ENCODE peak calls at places on chromosomes 7 and 10, in four cellular contexts. W, V, J and U are unnamed samples.

GRCh38 chr10:113298616-113299015 is 254.2 kb upstream of the HABP2 start:
- DNase-seq in J (no peak), W (no peak), V (no peak), U (no peak)

GRCh38 chr10:58070964-58071363 is 196.7 kb downstream of the IPMK start:
- DNase-seq in W (no peak), J (no peak), V (no peak), U (no peak)

GRCh38 chr10:7311256-7312178 is 99.3 kb downstream of the SFMBT2 start:
- DNase-seq in W (no peak), V (no peak), J (no peak), U (no peak)

GRCh38 chr7:142908921-142909870 is 23.7 kb upstream of the TRPV6 start:
- DNase-seq in W (no peak), V (no peak), J (no peak), U (no peak)

GRCh38 chr10:128993911-128994538 is 473.0 kb upstream of the MGMT start:
- DNase-seq in V (no peak), W (no peak), J (no peak), U (no peak)

GRCh38 chr10:99685232-99686041 is 26.1 kb downstream of the ENTPD7 start:
- DNase-seq in V (no peak), J (no peak), W (no peak), U (no peak)

GRCh38 chr7:107768263-107768662 is 24.3 kb downstream of the CBLL1 start:
- DNase-seq in V (no peak), W (no peak), J (no peak), U (no peak)

GRCh38 chr7:83468251-83468739 is 180.6 kb downstream of the SEMA3E start:
- DNase-seq in J (peak; percentile 78), V (peak; percentile 94), W (no peak), U (no peak)

GRCh38 chr7:66400400-66400799 is 195.3 kb downstream of the TPST1 start:
- DNase-seq in W (no peak), V (no peak), J (no peak), U (no peak)

GRCh38 chr10:100579261-100579660 is 43.5 kb downstream of the HIF1AN start:
- DNase-seq in W (no peak), J (no peak), V (no peak), U (no peak)

GRCh38 chr10:117477961-117478670 is 64.4 kb upstream of the EMX2 start:
- DNase-seq in V (no peak), J (no peak), W (no peak), U (no peak)

GRCh38 chr7:105682331-105683070 is 101.2 kb upstream of the EFCAB10 start:
- DNase-seq in V (no peak), W (no peak), J (no peak), U (no peak)

GRCh38 chr10:12401466-12401865 is 52.1 kb downstream of the CAMK1D start:
- DNase-seq in V (no peak), J (no peak), W (no peak), U (no peak)

GRCh38 chr7:17095001-17095574 is 203.4 kb upstream of the AHR start:
- DNase-seq in V (no peak), W (no peak), J (no peak), U (no peak)

GRCh38 chr10:27464993-27465392 is 39.1 kb upstream of the RAB18 start:
- DNase-seq in V (no peak), W (no peak), J (no peak), U (no peak)

GRCh38 chr7:159310457-159311171 is 165.9 kb upstream of the VIPR2 start:
- DNase-seq in J (no peak), W (no peak), V (no peak), U (no peak)

GRCh38 chr10:1712944-1713671 is 24.2 kb downstream of the ADARB2 start:
- DNase-seq in J (no peak), W (no peak), V (no peak), U (no peak)

GRCh38 chr10:101133489-101134298 is 2.6 kb downstream of the TLX1 start:
- DNase-seq in J (no peak), W (no peak), V (no peak), U (no peak)

GRCh38 chr10:123135415-123136141 is at the start of gene HMX3:
- DNase-seq in J (no peak), V (no peak), W (peak; percentile 37), U (no peak)

GRCh38 chr10:113947138-113948011 is 92.9 kb downstream of the NHLRC2 start:
- DNase-seq in J (no peak), W (no peak), V (no peak), U (no peak)

GRCh38 chr7:107693396-107693795 is 32.8 kb downstream of the SLC26A4 start:
- DNase-seq in V (no peak), W (no peak), J (no peak), U (no peak)

GRCh38 chr7:100859856-100860255 is 7.3 kb upstream of the TRIP6 start:
- DNase-seq in J (no peak), V (no peak), W (no peak), U (no peak)

GRCh38 chr10:56116684-56117083 is 244.4 kb downstream of the ZWINT start:
- DNase-seq in J (no peak), W (no peak), V (no peak), U (no peak)

GRCh38 chr7:158816271-158816670 is 13.0 kb downstream of the ESYT2 start:
- DNase-seq in V (no peak), W (no peak), J (no peak), U (no peak)

GRCh38 chr10:67827811-67828210 is 10.2 kb downstream of the DNAJC12 start:
- DNase-seq in V (no peak), W (no peak), J (no peak), U (no peak)

GRCh38 chr10:132808568-132809236 is 22.8 kb upstream of the NKX6-2 start:
- DNase-seq in J (peak; percentile 50), W (no peak), V (no peak), U (no peak)

GRCh38 chr10:4730998-4731397 is 95.0 kb upstream of the AKR1E2 start:
- DNase-seq in J (no peak), W (no peak), V (no peak), U (no peak)

GRCh38 chr7:143391462-143392404 is 10.6 kb downstream of the ZYX start:
- DNase-seq in J (peak; percentile 75), W (no peak), V (peak; percentile 63), U (no peak)

GRCh38 chr7:133709036-133709880 is 417.9 kb upstream of the LRGUK start:
- DNase-seq in W (no peak), J (no peak), V (no peak), U (no peak)